ENCODE peak calls at places on chromosomes 2 and 18, in nine cellular contexts. X, V, U, I, E, Q, H, F and R are unnamed samples.
A peak's percentile ranks its signal among the peaks of the same experiment; 100 is the strongest.

GRCh38 chr2:132668189-132668833 is 1.7 kb downstream of the LYPD1 start:
- DNase-seq in V (peak; percentile 67), Q (no peak), U (no peak), I (peak; percentile 10), F (no peak), X (peak; percentile 40), H (no peak), E (no peak), R (no peak)

GRCh38 chr2:198639580-198639979 is 818.2 kb downstream of the SATB2 start:
- DNase-seq in V (no peak), I (no peak), H (no peak), X (no peak), Q (no peak), E (no peak), F (no peak), U (no peak), R (no peak)

GRCh38 chr2:222561817-222562424 is 94.0 kb downstream of the FARSB start:
- DNase-seq in F (peak; percentile 45), H (peak; percentile 22), Q (peak; percentile 67), E (no peak), I (no peak), X (peak; percentile 77), V (peak; percentile 20), U (peak; percentile 50), R (no peak)

GRCh38 chr2:54570925-54571694 is 115.0 kb downstream of the SPTBN1 start:
- DNase-seq in Q (peak; percentile 70), E (no peak), H (peak; percentile 97), V (peak; percentile 99), I (no peak), F (peak; percentile 62), X (peak; percentile 64), U (peak; percentile 78), R (peak; percentile 66)

GRCh38 chr2:234495801-234496441 is 960 bp downstream of the ARL4C start:
- DNase-seq in V (no peak), E (peak; percentile 84), Q (peak; percentile 33), X (peak; percentile 35), U (peak; percentile 28), H (peak; percentile 32), F (peak; percentile 31), I (peak; percentile 23), R (no peak)

GRCh38 chr18:48831802-48832201 is 119.0 kb downstream of the SMAD7 start:
- DNase-seq in V (no peak), U (no peak), X (no peak), Q (no peak), E (no peak), I (no peak), F (no peak), H (no peak), R (no peak)

GRCh38 chr2:168145011-168145410 is 102.4 kb downstream of the STK39 start:
- DNase-seq in F (no peak), U (no peak), V (no peak), I (no peak), Q (no peak), H (no peak), E (no peak), X (no peak), R (no peak)

GRCh38 chr2:1808921-1809551 is 64.7 kb upstream of the PXDN start:
- DNase-seq in F (no peak), Q (no peak), U (no peak), X (no peak), E (peak; percentile 41), V (peak; percentile 57), H (peak; percentile 10), I (no peak), R (no peak)

GRCh38 chr18:61949946-61950345 is 57.1 kb upstream of the RNF152 start:
- DNase-seq in H (peak; percentile 74), V (peak; percentile 91), I (no peak), E (no peak), X (no peak), Q (no peak), F (no peak), U (no peak), R (no peak)

GRCh38 chr18:61953641-61954040 is 60.8 kb upstream of the RNF152 start:
- DNase-seq in I (no peak), F (no peak), X (no peak), Q (no peak), V (no peak), E (no peak), H (no peak), U (no peak), R (no peak)

GRCh38 chr18:61953161-61953560 is 60.4 kb upstream of the RNF152 start:
- DNase-seq in U (no peak), Q (no peak), X (no peak), H (no peak), E (no peak), F (no peak), I (no peak), V (peak; percentile 27), R (no peak)

GRCh38 chr18:61950371-61950770 is 57.6 kb upstream of the RNF152 start:
- DNase-seq in I (no peak), Q (no peak), V (no peak), U (no peak), F (no peak), E (no peak), H (no peak), X (no peak), R (no peak)

GRCh38 chr18:61951396-61951795 is 58.6 kb upstream of the RNF152 start:
- DNase-seq in I (no peak), X (no peak), H (no peak), E (no peak), V (no peak), Q (no peak), U (no peak), F (no peak), R (no peak)
- H3K27ac ChIP-seq in I (no peak overlapping the region), X (peak overlapping the region; percentile 3), H (no peak overlapping the region), E (no peak overlapping the region), V (no peak overlapping the region), Q (no peak overlapping the region), U (no peak overlapping the region), F (no peak overlapping the region), R (no peak overlapping the region)

DNA sequence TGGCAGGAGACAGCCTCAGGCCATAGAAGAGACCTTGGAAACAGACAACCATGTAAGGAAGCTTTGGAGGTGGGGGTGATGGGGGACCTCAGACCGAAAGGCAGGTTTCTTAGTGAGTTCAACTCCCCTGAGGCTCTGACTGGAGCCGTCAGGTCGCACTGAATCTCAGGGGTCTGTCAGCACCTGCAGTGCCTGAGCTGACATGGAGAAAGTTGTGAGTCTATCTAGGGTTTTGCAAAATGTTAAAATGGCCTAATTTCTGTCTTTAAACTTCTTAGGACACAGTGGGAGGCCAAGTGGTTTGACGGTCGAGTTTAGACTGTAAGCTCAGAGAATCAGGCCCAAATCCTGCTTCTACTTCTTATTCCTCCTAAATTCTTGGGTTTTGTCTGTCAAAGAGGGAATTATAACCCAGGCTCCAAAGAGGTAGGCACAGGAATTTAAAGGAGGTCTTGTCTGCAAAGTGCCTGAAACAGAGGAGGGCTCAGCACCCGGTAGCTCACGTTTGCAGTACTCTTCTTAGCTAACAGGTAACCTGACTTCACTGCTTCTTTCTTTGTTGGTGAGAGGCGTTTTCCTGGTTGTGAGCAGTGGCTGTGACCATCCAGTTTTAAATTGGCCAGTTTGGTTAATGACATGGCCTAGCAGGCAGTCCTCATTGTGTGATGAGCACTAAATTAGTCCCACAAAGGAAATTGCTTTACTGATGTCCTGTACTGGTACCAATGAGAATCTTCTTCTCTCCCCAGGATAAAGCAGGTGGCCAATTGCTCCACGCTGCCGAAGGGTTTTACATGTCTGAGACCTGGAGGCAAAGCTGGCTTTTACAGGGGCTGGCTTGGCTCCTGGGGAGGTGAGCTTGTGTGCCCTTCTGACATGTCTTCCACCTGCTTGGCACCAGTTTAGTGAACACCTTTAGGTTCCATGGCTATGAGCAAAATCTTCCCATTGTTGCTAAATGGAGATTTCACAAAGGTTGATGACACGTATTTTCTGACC is 95.7 kb downstream of the MYCN start:
- DNase-seq in F (no peak), E (no peak), I (no peak), H (no peak), Q (no peak), V (no peak), U (no peak), X (no peak), R (no peak)
- H3K4me3 ChIP-seq in F (no peak overlapping the region), E (no peak overlapping the region), I (no peak overlapping the region), H (no peak overlapping the region), Q (no peak overlapping the region), V (no peak overlapping the region), U (no peak overlapping the region), X (no peak overlapping the region), R (no peak overlapping the region)

GRCh38 chr2:521853-522530 is 155.2 kb downstream of the TMEM18 start:
- DNase-seq in V (no peak), I (no peak), H (no peak), Q (no peak), E (no peak), X (no peak), F (no peak), U (no peak), R (no peak)

GRCh38 chr2:522776-523175 is 154.4 kb downstream of the TMEM18 start:
- DNase-seq in Q (no peak), X (no peak), F (no peak), H (no peak), E (no peak), U (no peak), V (no peak), I (no peak), R (no peak)

GRCh38 chr2:525021-525420 is 152.2 kb downstream of the TMEM18 start:
- DNase-seq in I (no peak), X (no peak), F (no peak), H (no peak), Q (no peak), E (no peak), V (no peak), U (no peak), R (no peak)

GRCh38 chr2:524442-524841 is 152.8 kb downstream of the TMEM18 start:
- DNase-seq in I (no peak), Q (no peak), X (no peak), F (no peak), E (no peak), H (no peak), V (peak; percentile 5), U (no peak), R (no peak)

GRCh38 chr2:523698-524270 is 153.4 kb downstream of the TMEM18 start:
- DNase-seq in U (no peak), I (no peak), V (no peak), H (no peak), E (no peak), X (no peak), F (no peak), Q (no peak), R (no peak)
- H3K9me3 ChIP-seq in U (no peaks in the 10 kb centered on the region), I (no peaks in the 10 kb centered on the region), V (peaks cover 2% of the 10 kb centered on the region), H (peaks cover 53% of the 10 kb centered on the region), E (no peaks in the 10 kb centered on the region), X (no peaks in the 10 kb centered on the region), F (no peaks in the 10 kb centered on the region), Q (no peaks in the 10 kb centered on the region), R (no peaks in the 10 kb centered on the region)

GRCh38 chr2:122388208-122388607 is 632.8 kb downstream of the TSN start:
- DNase-seq in F (no peak), H (no peak), X (no peak), V (no peak), Q (no peak), E (no peak), U (no peak), I (no peak), R (no peak)

GRCh38 chr2:122390406-122390805 is 635.0 kb downstream of the TSN start:
- DNase-seq in V (no peak), Q (peak; percentile 68), U (peak; percentile 38), I (no peak), F (no peak), H (no peak), E (no peak), X (peak; percentile 62), R (no peak)

GRCh38 chr2:122395687-122396086 is 640.2 kb downstream of the TSN start:
- DNase-seq in X (no peak), U (no peak), E (no peak), V (no peak), H (no peak), F (no peak), I (no peak), Q (no peak), R (no peak)

GRCh38 chr2:122389694-122390093 is 634.2 kb downstream of the TSN start:
- DNase-seq in U (no peak), H (no peak), Q (no peak), F (no peak), X (no peak), I (no peak), E (no peak), V (no peak), R (no peak)

GRCh38 chr2:122391726-122392125 is 636.3 kb downstream of the TSN start:
- DNase-seq in X (no peak), I (no peak), Q (no peak), F (no peak), U (no peak), E (no peak), H (no peak), V (no peak), R (no peak)
- H3K27ac ChIP-seq in X (no peak overlapping the region), I (no peak overlapping the region), Q (no peak overlapping the region), F (no peak overlapping the region), U (no peak overlapping the region), E (no peak overlapping the region), H (no peak overlapping the region), V (no peak overlapping the region), R (no peak overlapping the region)